ENCODE peak calls at places on chromosome 7, in ten cellular contexts. I is upper lobe of right lung, X is PC-3, Y is fibroblast of lung, S is SJSA1, D is Panc1, J is iPS DF 6.9, M is mesendoderm, Q is uterus, P is cardiac muscle cell. C is an unnamed sample. For H3K4me1, the result is how much of the 10 kb centered on the place peaks cover.

GRCh38 chr7:99406557-99406956 is 1.8 kb downstream of the PDAP1 start:
- DNase-seq in J (no peak), I (no peak), Y (no peak), S (no peak), P (no peak), D (no peak), X (no peak), Q (no peak), M (no peak), C (no peak)

GRCh38 chr7:155147624-155148023 is 77.5 kb downstream of the HTR5A start:
- DNase-seq in Y (no peak), X (no peak), D (no peak), M (no peak), S (no peak), Q (no peak), J (no peak), I (no peak), P (no peak), C (no peak)

GRCh38 chr7:74043523-74043951 is 15.6 kb downstream of the ELN start:
- DNase-seq in J (no peak), X (no peak), Q (peak), Y (no peak), S (peak), D (no peak), M (peak), I (no peak), P (peak), C (no peak)

GRCh38 chr7:141053626-141054025 is 20.2 kb upstream of the TMEM178B start:
- DNase-seq in D (no peak), M (no peak), S (no peak), J (no peak), X (no peak), P (no peak), I (no peak), Q (no peak), Y (no peak), C (no peak)

GRCh38 chr7:4645241-4645640 is 36.9 kb upstream of the FOXK1 start:
- DNase-seq in S (no peak), I (no peak), X (no peak), D (no peak), P (no peak), Y (no peak), Q (no peak), M (no peak), J (no peak), C (no peak)

GRCh38 chr7:108875139-108875538 is 305.5 kb downstream of the DNAJB9 start:
- DNase-seq in M (peak), D (no peak), I (no peak), J (peak), P (peak), Y (peak), S (no peak), X (peak), Q (no peak), C (peak)

GRCh38 chr7:6093375-6093774 is 62.2 kb downstream of the ANKRD61 start:
- DNase-seq in X (no peak), M (no peak), Q (no peak), S (no peak), I (no peak), P (no peak), D (no peak), Y (no peak), J (no peak), C (no peak)

GRCh38 chr7:156064921-156065386 is 252.7 kb upstream of the SHH start:
- DNase-seq in P (no peak), Y (peak), D (peak), S (no peak), M (no peak), I (no peak), J (no peak), X (peak), Q (no peak), C (no peak)

GRCh38 chr7:96344236-96344635 is 22.3 kb upstream of the SLC25A13 start:
- DNase-seq in X (no peak), P (no peak), I (no peak), J (no peak), D (no peak), Y (no peak), M (no peak), Q (no peak), S (no peak), C (no peak)

GRCh38 chr7:131252976-131253375 is 74.7 kb upstream of the MKLN1 start:
- DNase-seq in S (no peak), J (no peak), X (no peak), P (no peak), M (no peak), I (no peak), Q (no peak), Y (no peak), D (no peak), C (no peak)

GRCh38 chr7:158738841-158739240 is 34.2 kb upstream of the NCAPG2 start:
- DNase-seq in P (no peak), D (no peak), J (no peak), Q (no peak), Y (no peak), S (peak), M (no peak), I (no peak), X (no peak), C (no peak)

GRCh38 chr7:45656431-45656830 is 82.3 kb downstream of the ADCY1 start:
- DNase-seq in X (no peak), J (no peak), Y (no peak), S (no peak), Q (no peak), I (no peak), D (no peak), P (no peak), M (no peak), C (no peak)

GRCh38 chr7:85471312-85471711 is 284.5 kb upstream of the SEMA3D start:
- DNase-seq in D (no peak), X (no peak), I (no peak), S (no peak), P (no peak), Q (no peak), Y (peak), M (no peak), J (no peak), C (no peak)

GRCh38 chr7:83681200-83681599 is 32.3 kb upstream of the SEMA3E start:
- DNase-seq in X (no peak), M (no peak), J (no peak), P (no peak), D (no peak), S (no peak), Q (no peak), Y (no peak), I (no peak), C (no peak)

GRCh38 chr7:80889525-80889924 is 29.3 kb downstream of the SEMA3C start:
- DNase-seq in M (no peak), D (no peak), X (no peak), Y (no peak), J (no peak), S (no peak), P (no peak), Q (no peak), I (no peak), C (no peak)

GRCh38 chr7:32481921-32482320 is 8.3 kb downstream of the LSM5 start:
- DNase-seq in D (no peak), J (no peak), I (no peak), P (no peak), S (no peak), X (no peak), M (no peak), Y (no peak), Q (no peak), C (no peak)

GRCh38 chr7:87452279-87452678 is 23.2 kb downstream of the ABCB4 start:
- DNase-seq in X (no peak), P (no peak), M (no peak), S (no peak), I (no peak), J (no peak), Y (no peak), Q (no peak), D (no peak), C (no peak)

GRCh38 chr7:149833495-149834130 is 4.6 kb upstream of the ZNF862 start:
- DNase-seq in I (no peak), P (no peak), Y (no peak), J (no peak), Q (peak), M (no peak), S (no peak), X (no peak), D (no peak), C (no peak)

GRCh38 chr7:123201901-123202300 is 2.1 kb upstream of the SLC13A1 start:
- DNase-seq in M (no peak), S (no peak), D (no peak), Q (no peak), I (no peak), P (no peak), J (no peak), X (no peak), Y (no peak), C (no peak)

GRCh38 chr7:117110480-117111315 is 157.4 kb downstream of the ST7 start:
- DNase-seq in J (no peak), I (no peak), D (no peak), S (no peak), Q (no peak), X (no peak), Y (no peak), P (no peak), M (no peak), C (no peak)

GRCh38 chr7:41955475-41956243 is 252.8 kb upstream of the INHBA start:
- DNase-seq in J (no peak), Q (peak), M (peak), D (no peak), S (peak), P (peak), Y (peak), X (peak), I (peak), C (no peak)

GRCh38 chr7:42213093-42213492 is 23.9 kb downstream of the GLI3 start:
- DNase-seq in Q (no peak), X (no peak), D (no peak), Y (no peak), J (no peak), S (no peak), I (no peak), P (no peak), M (no peak), C (no peak)

GRCh38 chr7:916291-916941 is 38.1 kb downstream of the ADAP1 start:
- DNase-seq in D (no peak), M (no peak), Y (no peak), I (peak), Q (no peak), J (no peak), X (no peak), P (no peak), S (no peak), C (no peak)
- H3K4me1 ChIP-seq in D (under half), M (under half), Y (under half), I (under half), Q (under half), J (under half), X (under half), P (under half), S (under half), C (under half)

GRCh38 chr7:50584386-50584785 is 19.2 kb upstream of the DDC start:
- DNase-seq in Q (no peak), S (no peak), P (no peak), I (no peak), Y (no peak), M (no peak), J (no peak), X (no peak), D (no peak), C (no peak)

GRCh38 chr7:50584793-50585399 is 19.7 kb upstream of the DDC start:
- DNase-seq in S (no peak), M (no peak), D (no peak), J (no peak), X (peak), P (no peak), Y (no peak), Q (no peak), I (no peak), C (no peak)

GRCh38 chr7:50577569-50577968 is 12.4 kb upstream of the DDC start:
- DNase-seq in X (no peak), Q (no peak), S (no peak), I (no peak), J (no peak), D (no peak), Y (no peak), M (no peak), P (no peak), C (no peak)

GRCh38 chr7:50580053-50580452 is 14.8 kb upstream of the DDC start:
- DNase-seq in M (no peak), J (no peak), D (no peak), Y (no peak), I (no peak), X (no peak), Q (no peak), P (no peak), S (no peak), C (no peak)
- H3K4me1 ChIP-seq in M (under half), J (under half), D (under half), Y (under half), I (under half), X (under half), Q (under half), P (under half), S (under half), C (under half)

GRCh38 chr7:47473499-47474210 is 108.3 kb downstream of the TNS3 start:
- DNase-seq in M (no peak), P (peak), J (no peak), I (no peak), S (no peak), Q (no peak), Y (no peak), X (no peak), D (no peak), C (no peak)
- H3K4me1 ChIP-seq in M (under half), P (under half), J (under half), I (under half), S (under half), Q (under half), Y (under half), X (under half), D (half or more), C (half or more)

DNA sequence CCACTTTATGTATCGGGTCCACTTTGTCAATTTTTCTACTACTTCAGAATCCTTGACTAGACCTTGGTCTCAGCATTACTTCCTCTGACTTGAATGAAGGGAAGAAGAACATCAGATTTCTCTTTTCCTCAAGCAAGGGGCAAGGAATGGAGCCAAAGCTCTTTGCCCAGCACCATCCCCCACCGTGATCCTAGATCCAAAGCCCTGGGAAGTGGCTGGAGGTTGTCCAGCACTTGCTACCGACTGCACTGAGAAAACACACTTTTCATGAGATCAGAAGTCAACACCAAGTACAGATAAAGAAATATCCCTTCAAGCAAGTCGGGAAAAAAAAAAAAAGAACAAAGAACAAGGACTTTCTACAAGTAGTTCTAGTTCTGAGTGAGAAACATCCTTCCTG is 102.1 kb upstream of the DDC start:
- DNase-seq in Q (peak), S (no peak), I (no peak), X (no peak), D (no peak), P (peak), M (no peak), Y (peak), J (no peak), C (no peak)
- H3K4me1 ChIP-seq in Q (under half), S (under half), I (half or more), X (under half), D (under half), P (under half), M (under half), Y (under half), J (under half), C (under half)

DNA sequence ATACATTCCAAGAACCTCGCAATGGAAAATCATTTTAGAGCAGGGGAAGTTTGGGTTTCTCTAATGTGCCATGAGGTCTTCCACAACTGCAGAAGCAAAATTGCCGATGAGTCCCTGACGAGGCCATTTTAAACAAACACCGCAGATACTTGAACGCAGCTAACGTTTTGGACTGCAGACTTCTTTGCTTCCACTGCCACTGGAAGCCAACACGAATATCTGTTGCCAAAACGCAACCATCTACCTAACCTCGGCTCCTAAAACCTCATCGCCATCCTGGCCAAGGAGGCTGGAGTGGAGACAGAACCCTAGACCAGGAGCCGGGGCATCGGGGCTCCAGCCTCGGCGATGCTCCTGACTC is 528 bp downstream of the WDR91 start:
- DNase-seq in D (no peak), M (peak), X (peak), J (no peak), P (peak), Y (peak), Q (peak), S (no peak), I (no peak), C (no peak)
- H3K4me1 ChIP-seq in D (under half), M (under half), X (under half), J (under half), P (under half), Y (under half), Q (under half), S (under half), I (under half), C (under half)

GRCh38 chr7:102036958-102037357 is 219.5 kb downstream of the CUX1 start:
- DNase-seq in Q (no peak), S (no peak), P (no peak), M (no peak), D (no peak), I (peak), J (no peak), X (no peak), Y (no peak), C (no peak)

GRCh38 chr7:102040569-102040968 is 223.1 kb downstream of the CUX1 start:
- DNase-seq in Y (no peak), X (no peak), Q (no peak), D (no peak), I (peak), J (no peak), P (no peak), M (no peak), S (no peak), C (no peak)

GRCh38 chr7:102042016-102042656 is 224.7 kb downstream of the CUX1 start:
- DNase-seq in P (peak), Q (no peak), I (peak), M (no peak), D (no peak), X (peak), J (no peak), Y (peak), S (no peak), C (peak)

GRCh38 chr7:102044641-102044983 is 227.2 kb downstream of the CUX1 start:
- DNase-seq in M (no peak), J (no peak), Y (no peak), Q (no peak), X (no peak), P (no peak), S (no peak), D (no peak), I (no peak), C (no peak)

GRCh38 chr7:102039706-102040105 is 222.3 kb downstream of the CUX1 start:
- DNase-seq in X (no peak), Q (no peak), I (peak), Y (no peak), D (no peak), J (no peak), P (no peak), M (no peak), S (no peak), C (no peak)
- H3K4me1 ChIP-seq in X (under half), Q (under half), I (under half), Y (under half), D (under half), J (under half), P (under half), M (under half), S (under half), C (half or more)

GRCh38 chr7:2880051-2880450 is 35.9 kb upstream of the GNA12 start:
- DNase-seq in Q (no peak), Y (no peak), I (no peak), P (no peak), M (no peak), J (no peak), D (no peak), X (no peak), S (no peak), C (no peak)

GRCh38 chr7:2882111-2882510 is 38.0 kb upstream of the GNA12 start:
- DNase-seq in J (no peak), S (no peak), X (no peak), I (no peak), Y (no peak), M (no peak), Q (peak), D (no peak), P (no peak), C (no peak)

GRCh38 chr7:2880882-2881281 is 36.8 kb upstream of the GNA12 start:
- DNase-seq in S (no peak), X (no peak), I (no peak), Y (no peak), Q (peak), D (no peak), M (peak), J (no peak), P (peak), C (no peak)

GRCh38 chr7:2884161-2884560 is 40.1 kb upstream of the GNA12 start:
- DNase-seq in J (no peak), S (no peak), D (no peak), M (no peak), P (no peak), Y (no peak), X (no peak), I (no peak), Q (no peak), C (no peak)

GRCh38 chr7:2883101-2883500 is 39.0 kb upstream of the GNA12 start:
- DNase-seq in P (no peak), I (no peak), X (no peak), J (no peak), S (no peak), Q (no peak), Y (no peak), D (no peak), M (no peak), C (no peak)
- H3K4me1 ChIP-seq in P (under half), I (under half), X (under half), J (under half), S (under half), Q (under half), Y (under half), D (under half), M (under half), C (under half)

GRCh38 chr7:37354661-37355131 is 94.0 kb downstream of the ELMO1 start:
- DNase-seq in J (no peak), Q (peak), M (peak), I (peak), D (no peak), X (no peak), Y (peak), P (peak), S (no peak), C (no peak)
- H3K4me1 ChIP-seq in J (under half), Q (under half), M (under half), I (under half), D (under half), X (under half), Y (under half), P (half or more), S (under half), C (under half)

DNA sequence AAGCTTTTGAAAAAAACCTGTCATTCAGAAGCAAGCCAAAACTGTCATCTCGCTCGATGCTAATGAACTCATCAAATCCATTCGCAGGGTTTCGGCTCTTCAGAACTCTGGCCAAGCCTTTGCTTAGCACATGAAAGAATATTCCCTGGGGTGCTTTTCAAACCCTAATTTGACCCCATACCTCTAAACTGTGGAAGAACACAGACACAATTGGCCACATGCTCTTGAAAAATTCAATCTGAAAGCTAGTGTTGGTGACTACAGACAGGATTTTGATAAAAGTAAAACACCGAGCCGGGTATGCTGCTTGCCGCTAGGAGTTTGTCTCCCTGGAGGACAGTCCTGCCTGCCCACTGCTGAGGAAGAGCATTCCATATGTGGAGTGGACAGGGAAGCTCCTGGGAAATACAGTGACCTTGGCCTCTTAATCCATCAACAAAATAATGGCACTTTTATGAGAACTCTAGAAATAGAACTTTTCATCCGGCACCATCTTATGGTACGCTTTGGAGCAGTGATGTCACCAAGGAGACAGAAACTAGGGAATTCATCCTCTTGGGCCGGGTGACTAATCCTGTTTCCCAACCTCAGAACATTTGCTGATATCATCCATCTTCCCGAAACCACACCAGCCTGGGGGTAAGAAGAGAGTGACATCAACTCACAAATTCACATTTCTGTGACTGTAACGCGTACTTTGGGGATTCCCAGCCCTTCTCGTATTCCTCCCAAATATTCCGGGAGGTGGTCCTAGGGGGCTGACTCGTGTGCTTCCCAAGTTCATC is 34.2 kb downstream of the MTURN start:
- DNase-seq in D (no peak), Y (peak), M (peak), I (no peak), J (peak), Q (peak), S (peak), P (peak), X (peak), C (no peak)
- H3K4me1 ChIP-seq in D (under half), Y (under half), M (under half), I (under half), J (under half), Q (under half), S (half or more), P (under half), X (half or more), C (under half)